ENCODE peak calls at places on chromosomes 13 and 19, in eight cellular contexts. One of them, this sample, is unnamed.

GRCh38 chr19:2095338-2095938 is 688 bp downstream of the MOB3A start:
- DNase-seq in dorsolateral prefrontal cortex: no peak
- DNase-seq in astrocyte: no peak
- DNase-seq in fibroblast of the conjunctiva: no peak
- DNase-seq in ovary: peak
- DNase-seq in activated naive CD4-positive, alpha-beta T cell: no peak
- DNase-seq in central memory CD8-positive, alpha-beta T cell: no peak
- DNase-seq in IMR-90: no peak
- DNase-seq in this sample: no peak

GRCh38 chr13:50412046-50412617 is 396.9 kb downstream of the KCNRG start:
- DNase-seq in central memory CD8-positive, alpha-beta T cell: no peak
- DNase-seq in activated naive CD4-positive, alpha-beta T cell: no peak
- DNase-seq in ovary: no peak
- DNase-seq in fibroblast of the conjunctiva: no peak
- DNase-seq in astrocyte: peak
- DNase-seq in dorsolateral prefrontal cortex: no peak
- DNase-seq in IMR-90: peak
- DNase-seq in this sample: peak

GRCh38 chr19:13794388-13794751 is 873 bp upstream of the ZSWIM4 start:
- DNase-seq in ovary: peak
- DNase-seq in astrocyte: peak
- DNase-seq in dorsolateral prefrontal cortex: no peak
- DNase-seq in IMR-90: peak
- DNase-seq in activated naive CD4-positive, alpha-beta T cell: no peak
- DNase-seq in fibroblast of the conjunctiva: peak
- DNase-seq in central memory CD8-positive, alpha-beta T cell: no peak
- DNase-seq in this sample: peak

GRCh38 chr19:17475541-17476115 is 5.3 kb downstream of the SLC27A1 start:
- DNase-seq in dorsolateral prefrontal cortex: peak
- DNase-seq in activated naive CD4-positive, alpha-beta T cell: no peak
- DNase-seq in central memory CD8-positive, alpha-beta T cell: no peak
- DNase-seq in fibroblast of the conjunctiva: no peak
- DNase-seq in astrocyte: peak
- DNase-seq in ovary: no peak
- DNase-seq in IMR-90: peak
- DNase-seq in this sample: peak

GRCh38 chr19:18975864-18976263 is 34.8 kb upstream of the HOMER3 start:
- DNase-seq in activated naive CD4-positive, alpha-beta T cell: no peak
- DNase-seq in central memory CD8-positive, alpha-beta T cell: no peak
- DNase-seq in fibroblast of the conjunctiva: no peak
- DNase-seq in dorsolateral prefrontal cortex: no peak
- DNase-seq in ovary: no peak
- DNase-seq in astrocyte: no peak
- DNase-seq in IMR-90: no peak
- DNase-seq in this sample: peak

GRCh38 chr19:49403404-49404187 is 15.5 kb downstream of the KASH5 start:
- DNase-seq in ovary: no peak
- DNase-seq in dorsolateral prefrontal cortex: no peak
- DNase-seq in central memory CD8-positive, alpha-beta T cell: no peak
- DNase-seq in activated naive CD4-positive, alpha-beta T cell: no peak
- DNase-seq in fibroblast of the conjunctiva: no peak
- DNase-seq in astrocyte: peak
- DNase-seq in IMR-90: peak
- DNase-seq in this sample: no peak

GRCh38 chr19:6970021-6970420 is 51.2 kb downstream of the MBD3L2B start:
- DNase-seq in dorsolateral prefrontal cortex: no peak
- DNase-seq in fibroblast of the conjunctiva: no peak
- DNase-seq in central memory CD8-positive, alpha-beta T cell: no peak
- DNase-seq in astrocyte: no peak
- DNase-seq in ovary: no peak
- DNase-seq in IMR-90: no peak
- DNase-seq in activated naive CD4-positive, alpha-beta T cell: no peak
- DNase-seq in this sample: no peak

GRCh38 chr13:42633495-42633894 is 59.5 kb downstream of the TNFSF11 start:
- DNase-seq in ovary: no peak
- DNase-seq in central memory CD8-positive, alpha-beta T cell: no peak
- DNase-seq in dorsolateral prefrontal cortex: no peak
- DNase-seq in activated naive CD4-positive, alpha-beta T cell: no peak
- DNase-seq in astrocyte: no peak
- DNase-seq in fibroblast of the conjunctiva: no peak
- DNase-seq in IMR-90: peak
- DNase-seq in this sample: peak

GRCh38 chr13:29935309-29935981 is 85.0 kb upstream of the UBL3 start:
- DNase-seq in activated naive CD4-positive, alpha-beta T cell: no peak
- DNase-seq in IMR-90: no peak
- DNase-seq in ovary: no peak
- DNase-seq in fibroblast of the conjunctiva: no peak
- DNase-seq in astrocyte: no peak
- DNase-seq in dorsolateral prefrontal cortex: no peak
- DNase-seq in central memory CD8-positive, alpha-beta T cell: peak
- DNase-seq in this sample: no peak

GRCh38 chr13:42709276-42709675 is 72.1 kb upstream of the FAM216B start:
- DNase-seq in central memory CD8-positive, alpha-beta T cell: no peak
- DNase-seq in IMR-90: no peak
- DNase-seq in dorsolateral prefrontal cortex: no peak
- DNase-seq in astrocyte: no peak
- DNase-seq in fibroblast of the conjunctiva: no peak
- DNase-seq in activated naive CD4-positive, alpha-beta T cell: no peak
- DNase-seq in ovary: no peak
- DNase-seq in this sample: no peak

GRCh38 chr13:113536461-113537110 is 46.1 kb upstream of the DCUN1D2 start:
- DNase-seq in IMR-90: no peak
- DNase-seq in ovary: no peak
- DNase-seq in dorsolateral prefrontal cortex: no peak
- DNase-seq in fibroblast of the conjunctiva: no peak
- DNase-seq in astrocyte: no peak
- DNase-seq in activated naive CD4-positive, alpha-beta T cell: no peak
- DNase-seq in central memory CD8-positive, alpha-beta T cell: no peak
- DNase-seq in this sample: no peak

GRCh38 chr13:111513766-111514611 is 193.5 kb downstream of the TEX29 start:
- DNase-seq in activated naive CD4-positive, alpha-beta T cell: no peak
- DNase-seq in astrocyte: no peak
- DNase-seq in dorsolateral prefrontal cortex: no peak
- DNase-seq in IMR-90: no peak
- DNase-seq in ovary: no peak
- DNase-seq in central memory CD8-positive, alpha-beta T cell: no peak
- DNase-seq in fibroblast of the conjunctiva: no peak
- DNase-seq in this sample: no peak

GRCh38 chr13:81487151-81487550 is 1146.2 kb upstream of the SPRY2 start:
- DNase-seq in dorsolateral prefrontal cortex: no peak
- DNase-seq in activated naive CD4-positive, alpha-beta T cell: no peak
- DNase-seq in fibroblast of the conjunctiva: peak
- DNase-seq in astrocyte: no peak
- DNase-seq in ovary: no peak
- DNase-seq in central memory CD8-positive, alpha-beta T cell: no peak
- DNase-seq in IMR-90: no peak
- DNase-seq in this sample: no peak

GRCh38 chr19:48619692-48620565 is 623 bp downstream of the SPHK2 start:
- DNase-seq in astrocyte: no peak
- DNase-seq in central memory CD8-positive, alpha-beta T cell: no peak
- DNase-seq in fibroblast of the conjunctiva: no peak
- DNase-seq in IMR-90: no peak
- DNase-seq in activated naive CD4-positive, alpha-beta T cell: no peak
- DNase-seq in dorsolateral prefrontal cortex: no peak
- DNase-seq in ovary: no peak
- DNase-seq in this sample: peak

GRCh38 chr19:58538257-58539168 is 5.4 kb upstream of the TRIM28 start:
- DNase-seq in dorsolateral prefrontal cortex: no peak
- DNase-seq in IMR-90: no peak
- DNase-seq in astrocyte: no peak
- DNase-seq in ovary: no peak
- DNase-seq in fibroblast of the conjunctiva: no peak
- DNase-seq in central memory CD8-positive, alpha-beta T cell: no peak
- DNase-seq in activated naive CD4-positive, alpha-beta T cell: no peak
- DNase-seq in this sample: no peak

GRCh38 chr19:33535176-33535575 is 13.6 kb upstream of the PEPD start:
- DNase-seq in fibroblast of the conjunctiva: no peak
- DNase-seq in IMR-90: peak
- DNase-seq in central memory CD8-positive, alpha-beta T cell: no peak
- DNase-seq in ovary: no peak
- DNase-seq in dorsolateral prefrontal cortex: no peak
- DNase-seq in activated naive CD4-positive, alpha-beta T cell: no peak
- DNase-seq in astrocyte: peak
- DNase-seq in this sample: no peak

GRCh38 chr19:12786950-12787349 is 4.3 kb upstream of the JUNB start:
- DNase-seq in activated naive CD4-positive, alpha-beta T cell: no peak
- DNase-seq in central memory CD8-positive, alpha-beta T cell: no peak
- DNase-seq in ovary: peak
- DNase-seq in dorsolateral prefrontal cortex: no peak
- DNase-seq in astrocyte: no peak
- DNase-seq in IMR-90: no peak
- DNase-seq in fibroblast of the conjunctiva: no peak
- DNase-seq in this sample: no peak

GRCh38 chr19:46610413-46610775 is 9.3 kb downstream of the CALM3 start:
- DNase-seq in fibroblast of the conjunctiva: no peak
- DNase-seq in central memory CD8-positive, alpha-beta T cell: no peak
- DNase-seq in astrocyte: no peak
- DNase-seq in dorsolateral prefrontal cortex: no peak
- DNase-seq in ovary: no peak
- DNase-seq in IMR-90: no peak
- DNase-seq in activated naive CD4-positive, alpha-beta T cell: no peak
- DNase-seq in this sample: no peak

GRCh38 chr19:6047256-6047655 is 63.0 kb downstream of the RFX2 start:
- DNase-seq in activated naive CD4-positive, alpha-beta T cell: no peak
- DNase-seq in fibroblast of the conjunctiva: no peak
- DNase-seq in astrocyte: no peak
- DNase-seq in central memory CD8-positive, alpha-beta T cell: no peak
- DNase-seq in IMR-90: no peak
- DNase-seq in dorsolateral prefrontal cortex: no peak
- DNase-seq in ovary: no peak
- DNase-seq in this sample: no peak

GRCh38 chr13:110422913-110423688 is 116.0 kb downstream of the COL4A2 start:
- DNase-seq in fibroblast of the conjunctiva: no peak
- DNase-seq in activated naive CD4-positive, alpha-beta T cell: no peak
- DNase-seq in astrocyte: peak
- DNase-seq in central memory CD8-positive, alpha-beta T cell: no peak
- DNase-seq in IMR-90: no peak
- DNase-seq in ovary: no peak
- DNase-seq in dorsolateral prefrontal cortex: no peak
- DNase-seq in this sample: peak

GRCh38 chr13:107421028-107421427 is 794.3 kb downstream of the LIG4 start:
- DNase-seq in IMR-90: peak
- DNase-seq in dorsolateral prefrontal cortex: no peak
- DNase-seq in ovary: no peak
- DNase-seq in fibroblast of the conjunctiva: no peak
- DNase-seq in central memory CD8-positive, alpha-beta T cell: no peak
- DNase-seq in activated naive CD4-positive, alpha-beta T cell: no peak
- DNase-seq in astrocyte: peak
- DNase-seq in this sample: no peak

GRCh38 chr13:25943081-25943480 is 108.7 kb downstream of the SHISA2 start:
- DNase-seq in central memory CD8-positive, alpha-beta T cell: no peak
- DNase-seq in dorsolateral prefrontal cortex: no peak
- DNase-seq in fibroblast of the conjunctiva: no peak
- DNase-seq in ovary: no peak
- DNase-seq in astrocyte: no peak
- DNase-seq in IMR-90: no peak
- DNase-seq in activated naive CD4-positive, alpha-beta T cell: no peak
- DNase-seq in this sample: no peak

GRCh38 chr19:23769691-23770468 is 11.2 kb upstream of the ZNF681 start:
- DNase-seq in dorsolateral prefrontal cortex: no peak
- DNase-seq in ovary: no peak
- DNase-seq in activated naive CD4-positive, alpha-beta T cell: no peak
- DNase-seq in central memory CD8-positive, alpha-beta T cell: no peak
- DNase-seq in IMR-90: no peak
- DNase-seq in astrocyte: no peak
- DNase-seq in fibroblast of the conjunctiva: no peak
- DNase-seq in this sample: no peak

This sample was measured in EH.